ENCODE peak calls at places on chromosome 18, in five cellular contexts. U is cardiac fibroblast, L is heart left ventricle, I is GM12878, D is anterior cingulate cortex. E is an unnamed sample.

GRCh38 chr18:77422974-77423373 is 173.3 kb downstream of the GALR1 start:
- DNase-seq in D (no peak), U (no peak), I (no peak), L (no peak), E (no peak)

GRCh38 chr18:23718243-23718720 is 29.0 kb downstream of the LAMA3 start:
- DNase-seq in I (no peak), L (no peak), D (no peak), U (peak), E (no peak)

GRCh38 chr18:48740068-48740440 is 201.2 kb downstream of the CTIF start:
- DNase-seq in D (no peak), U (peak), I (no peak), L (no peak), E (no peak)

GRCh38 chr18:41464278-41464677 is 490.8 kb upstream of the PIK3C3 start:
- DNase-seq in D (no peak), L (no peak), U (no peak), I (no peak), E (no peak)

GRCh38 chr18:9614401-9615279 is at the start of gene PPP4R1:
- DNase-seq in L (peak), I (no peak), D (peak), U (peak), E (peak)

GRCh38 chr18:326846-327245 is 59.0 kb upstream of the THOC1 start:
- DNase-seq in L (no peak), U (no peak), I (no peak), D (no peak), E (no peak)

GRCh38 chr18:68608861-68609465 is 105.9 kb downstream of the TMX3 start:
- DNase-seq in D (no peak), L (no peak), U (no peak), I (no peak), E (no peak)

GRCh38 chr18:55743701-55744100 is 155.7 kb upstream of the TCF4 start:
- DNase-seq in L (no peak), I (no peak), D (no peak), U (no peak), E (no peak)

GRCh38 chr18:8409151-8409550 is 200.1 kb upstream of the RAB12 start:
- DNase-seq in U (no peak), I (no peak), L (no peak), D (no peak), E (no peak)

GRCh38 chr18:57819671-57820460 is 16.8 kb upstream of the ATP8B1 start:
- DNase-seq in U (peak), L (peak), I (no peak), D (no peak), E (peak)